ENCODE peak calls at places on chromosomes 4 and X, in nine cellular contexts. J is mesothelial cell of epicardium; V is endothelial cell; A is KBM-7; P is CD8-positive, alpha-beta memory T cell; G is RWPE1; X is tibial artery; U is SW480; D is AG08395. H is an unnamed sample.

GRCh38 chrX:47174846-47175587 is 18.6 kb upstream of the UBA1 start:
- DNase-seq in J (no peak), V (no peak), A (no peak), P (no peak), G (no peak), X (no peak), U (no peak), D (no peak), H (no peak)

GRCh38 chr4:166622425-166622977 is 611.8 kb downstream of the SPOCK3 start:
- DNase-seq in J (no peak), V (no peak), A (no peak), P (no peak), G (no peak), X (no peak), U (no peak), D (no peak), H (no peak)

GRCh38 chrX:133444952-133445831 is 29.9 kb upstream of the GPC4 start:
- DNase-seq in J (no peak), V (no peak), A (peak), P (no peak), G (no peak), X (peak), U (peak), D (peak), H (no peak)

GRCh38 chrX:44060221-44060620 is 87.0 kb upstream of the NDP start:
- DNase-seq in J (no peak), V (no peak), A (no peak), P (no peak), G (no peak), X (no peak), U (no peak), D (no peak), H (no peak)

GRCh38 chrX:74521961-74522833 is 92.2 kb downstream of the RLIM start:
- DNase-seq in J (no peak), V (no peak), A (no peak), P (no peak), G (no peak), X (no peak), U (no peak), D (peak), H (no peak)

GRCh38 chrX:15679246-15679645 is 14.6 kb upstream of the CLTRN start:
- DNase-seq in J (no peak), V (no peak), A (no peak), P (no peak), G (no peak), X (no peak), U (no peak), D (no peak), H (no peak)

GRCh38 chrX:110204986-110205385 is 112.9 kb downstream of the AMMECR1 start:
- DNase-seq in J (no peak), V (no peak), A (no peak), P (no peak), G (no peak), X (no peak), U (no peak), D (peak), H (peak)

GRCh38 chrX:13341491-13342101 is 21.7 kb upstream of the ATXN3L start:
- DNase-seq in J (no peak), V (no peak), A (peak), P (no peak), G (no peak), X (no peak), U (no peak), D (no peak), H (no peak)

GRCh38 chr4:136009258-136009832 is 1522.9 kb downstream of the PCDH18 start:
- DNase-seq in J (no peak), V (no peak), A (no peak), P (no peak), G (no peak), X (no peak), U (no peak), D (no peak), H (no peak)

GRCh38 chr4:102637391-102637790 is 123.4 kb downstream of the MANBA start:
- DNase-seq in J (no peak), V (no peak), A (no peak), P (no peak), G (no peak), X (no peak), U (no peak), D (no peak), H (no peak)

GRCh38 chr4:149145803-149146202 is 669.8 kb downstream of the IQCM start:
- DNase-seq in J (no peak), V (no peak), A (no peak), P (no peak), G (no peak), X (no peak), U (no peak), D (peak), H (peak)

GRCh38 chr4:136751530-136751929 is 780.8 kb downstream of the PCDH18 start:
- DNase-seq in J (no peak), V (no peak), A (no peak), P (no peak), G (no peak), X (no peak), U (no peak), D (no peak), H (no peak)

GRCh38 chrX:152927858-152928760 is 30.2 kb downstream of the ZNF185 start:
- DNase-seq in J (no peak), V (no peak), A (no peak), P (no peak), G (no peak), X (no peak), U (no peak), D (no peak), H (no peak)

GRCh38 chrX:135340827-135341226 is 31.5 kb downstream of the ETDC start:
- DNase-seq in J (no peak), V (no peak), A (no peak), P (no peak), G (no peak), X (no peak), U (no peak), D (peak), H (no peak)

GRCh38 chr4:21948347-21949072 is at the start of gene KCNIP4:
- DNase-seq in J (peak), V (peak), A (peak), P (no peak), G (peak), X (no peak), U (no peak), D (no peak), H (no peak)

GRCh38 chr4:182188622-182189021 is 54.6 kb upstream of the TENM3 start:
- DNase-seq in J (no peak), V (no peak), A (no peak), P (no peak), G (peak), X (no peak), U (no peak), D (peak), H (no peak)

GRCh38 chr4:111562811-111563210 is 582.4 kb upstream of the FAM241A start:
- DNase-seq in J (no peak), V (no peak), A (no peak), P (no peak), G (peak), X (no peak), U (no peak), D (peak), H (peak)

GRCh38 chrX:69362889-69363288 is 141.2 kb upstream of the NALF2 start:
- DNase-seq in J (no peak), V (no peak), A (no peak), P (no peak), G (no peak), X (peak), U (no peak), D (peak), H (no peak)

GRCh38 chrX:75989806-75990590 is 182.9 kb upstream of the PBDC1 start:
- DNase-seq in J (no peak), V (no peak), A (no peak), P (no peak), G (no peak), X (no peak), U (no peak), D (no peak), H (no peak)

GRCh38 chr4:165394275-165394674 is 15.5 kb downstream of the CPE start:
- DNase-seq in J (no peak), V (no peak), A (no peak), P (no peak), G (peak), X (no peak), U (no peak), D (no peak), H (peak)

GRCh38 chr4:84652478-84652877 is 69.6 kb downstream of the CDS1 start:
- DNase-seq in J (no peak), V (no peak), A (no peak), P (no peak), G (no peak), X (no peak), U (no peak), D (no peak), H (no peak)

GRCh38 chr4:185911556-185912064 is 99.6 kb upstream of the SORBS2 start:
- DNase-seq in J (no peak), V (no peak), A (no peak), P (no peak), G (no peak), X (no peak), U (no peak), D (peak), H (no peak)

GRCh38 chr4:20580907-20581306 is 119.4 kb upstream of the PACRGL start:
- DNase-seq in J (no peak), V (no peak), A (no peak), P (no peak), G (no peak), X (no peak), U (no peak), D (no peak), H (no peak)

GRCh38 chr4:151184523-151185458 is 85.4 kb downstream of the RPS3A start:
- DNase-seq in J (no peak), V (no peak), A (no peak), P (no peak), G (peak), X (no peak), U (no peak), D (peak), H (peak)

GRCh38 chrX:23742693-23743622 is at the start of gene ACOT9:
- DNase-seq in J (peak), V (peak), A (peak), P (peak), G (peak), X (peak), U (peak), D (peak), H (peak)

GRCh38 chr4:87073570-87074470 is 139.0 kb downstream of the AFF1 start:
- DNase-seq in J (no peak), V (no peak), A (peak), P (peak), G (no peak), X (no peak), U (no peak), D (no peak), H (no peak)

GRCh38 chr4:35934370-35934981 is 309.8 kb downstream of the ARAP2 start:
- DNase-seq in J (no peak), V (no peak), A (peak), P (no peak), G (peak), X (no peak), U (peak), D (no peak), H (no peak)

GRCh38 chr4:4693258-4693657 is 151.4 kb upstream of the STX18 start:
- DNase-seq in J (no peak), V (no peak), A (no peak), P (no peak), G (peak), X (no peak), U (peak), D (peak), H (no peak)

GRCh38 chr4:121252224-121252806 is 88.2 kb upstream of the TNIP3 start:
- DNase-seq in J (peak), V (peak), A (peak), P (peak), G (peak), X (peak), U (peak), D (peak), H (no peak)